ENCODE peak calls at places on chromosomes 3 and 15, in six cellular contexts. H, P, N, Z, F and X are unnamed samples.

GRCh38 chr3:40780341-40780800 is 255.6 kb downstream of the ZNF621 start:
- DNase-seq in P (no peak), F (no peak), H (no peak), N (peak), Z (no peak), X (no peak)

GRCh38 chr3:38648659-38649499 is 608 bp downstream of the SCN5A start:
- DNase-seq in F (no peak), Z (no peak), N (no peak), H (no peak), P (peak), X (no peak)

GRCh38 chr3:120488296-120488695 is 37.5 kb upstream of the FSTL1 start:
- DNase-seq in Z (no peak), P (no peak), H (no peak), N (no peak), F (no peak), X (no peak)

GRCh38 chr3:74465652-74466415 is 148.6 kb downstream of the CNTN3 start:
- DNase-seq in Z (no peak), N (no peak), F (no peak), P (no peak), H (no peak), X (no peak)

GRCh38 chr3:54917172-54917571 is 10.7 kb downstream of the LRTM1 start:
- DNase-seq in H (no peak), Z (no peak), F (no peak), N (no peak), P (no peak), X (no peak)

GRCh38 chr15:87547470-87548181 is 708.9 kb downstream of the NTRK3 start:
- DNase-seq in Z (no peak), P (no peak), N (no peak), H (no peak), F (no peak), X (no peak)

GRCh38 chr15:76147906-76148553 is 88.2 kb downstream of the TMEM266 start:
- DNase-seq in N (peak), H (peak), P (peak), F (peak), Z (peak), X (peak)

GRCh38 chr3:136818851-136819783 is at the start of gene SLC35G2:
- DNase-seq in N (peak), F (peak), Z (peak), H (no peak), P (peak), X (peak)

GRCh38 chr3:169348981-169349942 is 314.2 kb downstream of the MECOM start:
- DNase-seq in P (no peak), N (peak), F (no peak), H (no peak), Z (no peak), X (no peak)

GRCh38 chr15:91408476-91409076 is 308.5 kb downstream of the SV2B start:
- DNase-seq in N (no peak), H (no peak), P (no peak), Z (no peak), F (no peak), X (no peak)

GRCh38 chr15:100733088-100733487 is 130.7 kb downstream of the ASB7 start:
- DNase-seq in Z (no peak), N (peak), H (no peak), F (no peak), P (no peak), X (no peak)

GRCh38 chr3:48990636-48991421 is 788 bp downstream of the P4HTM start:
- DNase-seq in N (peak), Z (no peak), F (peak), H (no peak), P (no peak), X (no peak)

GRCh38 chr3:157159762-157160651 is at the start of gene CCNL1:
- DNase-seq in H (peak), P (peak), Z (peak), F (peak), N (peak), X (peak)

GRCh38 chr3:140242818-140243276 is 307.9 kb downstream of the CLSTN2 start:
- DNase-seq in H (no peak), F (no peak), Z (peak), P (no peak), N (no peak), X (no peak)

GRCh38 chr3:53242642-53243041 is 13.2 kb downstream of the TKT start:
- DNase-seq in H (no peak), Z (no peak), F (no peak), N (no peak), P (no peak), X (no peak)

GRCh38 chr3:54863366-54863765 is 64.5 kb downstream of the LRTM1 start:
- DNase-seq in P (no peak), Z (no peak), F (no peak), H (no peak), N (no peak), X (no peak)

GRCh38 chr3:138338816-138339215 is 9.2 kb upstream of the NME9 start:
- DNase-seq in F (no peak), Z (no peak), H (no peak), N (no peak), P (no peak), X (no peak)

GRCh38 chr3:170622369-170623159 is 36.7 kb upstream of the SLC7A14 start:
- DNase-seq in Z (peak), F (no peak), H (no peak), P (no peak), N (no peak), X (no peak)

GRCh38 chr3:100600181-100601042 is 9.0 kb upstream of the ADGRG7 start:
- DNase-seq in Z (peak), H (no peak), P (no peak), N (no peak), F (no peak), X (no peak)

GRCh38 chr3:107846282-107846852 is 244.5 kb downstream of the CD47 start:
- DNase-seq in N (peak), F (peak), H (peak), P (peak), Z (no peak), X (no peak)

GRCh38 chr15:90807074-90807646 is 61.2 kb upstream of the FURIN start:
- DNase-seq in H (no peak), Z (no peak), P (no peak), F (no peak), N (no peak), X (no peak)

GRCh38 chr3:123636431-123636841 is 51.6 kb upstream of the HACD2 start:
- DNase-seq in H (no peak), P (no peak), F (no peak), Z (peak), N (no peak), X (no peak)

GRCh38 chr3:31875437-31875836 is 105.6 kb downstream of the OSBPL10 start:
- DNase-seq in P (no peak), H (no peak), N (no peak), F (no peak), Z (no peak), X (no peak)

GRCh38 chr3:140292154-140292553 is 357.2 kb downstream of the CLSTN2 start:
- DNase-seq in N (peak), Z (no peak), H (no peak), F (no peak), P (no peak), X (no peak)

GRCh38 chr15:58994906-58995453 is 7.5 kb downstream of the RNF111 start:
- DNase-seq in H (no peak), P (no peak), N (no peak), F (no peak), Z (no peak), X (no peak)

GRCh38 chr15:91168457-91168856 is 68.4 kb downstream of the SV2B start:
- DNase-seq in H (no peak), N (no peak), Z (no peak), F (no peak), P (no peak), X (no peak)

GRCh38 chr3:183812746-183813445 is 12.5 kb downstream of the MAP6D1 start:
- DNase-seq in H (no peak), N (no peak), F (no peak), P (no peak), Z (peak), X (no peak)

GRCh38 chr15:71397377-71397776 is 282.1 kb downstream of the THSD4 start:
- DNase-seq in F (no peak), N (peak), Z (no peak), P (no peak), H (no peak), X (no peak)

GRCh38 chr3:197216169-197216860 is 82.1 kb downstream of the DLG1 start:
- DNase-seq in F (no peak), N (peak), Z (no peak), P (no peak), H (no peak), X (no peak)

GRCh38 chr3:142115927-142116668 is 33.2 kb downstream of the TFDP2 start:
- DNase-seq in F (no peak), N (no peak), Z (no peak), P (no peak), H (no peak), X (no peak)

GRCh38 chr15:40691737-40692136 is 3.2 kb upstream of the RAD51 start:
- DNase-seq in N (peak), F (no peak), P (no peak), Z (no peak), H (no peak), X (no peak)

GRCh38 chr15:69474846-69475455 is 22.3 kb downstream of the RPLP1 start:
- DNase-seq in P (no peak), N (no peak), H (no peak), Z (no peak), F (no peak), X (no peak)

GRCh38 chr15:47812436-47813109 is 95.3 kb downstream of the SEMA6D start:
- DNase-seq in N (peak), P (peak), Z (no peak), F (no peak), H (no peak), X (no peak)

GRCh38 chr3:50164056-50164455 is 8.9 kb downstream of the SEMA3F start:
- DNase-seq in P (no peak), H (no peak), N (peak), F (no peak), Z (no peak), X (no peak)

GRCh38 chr3:17894434-17895060 is 152.1 kb upstream of the TBC1D5 start:
- DNase-seq in P (no peak), H (no peak), F (no peak), N (peak), Z (no peak), X (no peak)

GRCh38 chr3:173403376-173403775 is 5.8 kb downstream of the NLGN1 start:
- DNase-seq in P (no peak), H (no peak), F (no peak), Z (no peak), N (no peak), X (no peak)

GRCh38 chr15:99151156-99151555 is 46.3 kb downstream of the SYNM start:
- DNase-seq in N (no peak), H (no peak), P (no peak), F (no peak), Z (no peak), X (no peak)

GRCh38 chr3:43004282-43004681 is 25.2 kb downstream of the GASK1A start:
- DNase-seq in Z (no peak), H (no peak), N (peak), P (no peak), F (no peak), X (no peak)

GRCh38 chr15:66252411-66253295 is 897 bp downstream of the MEGF11 start:
- DNase-seq in N (peak), P (peak), H (no peak), F (peak), Z (peak), X (peak)

GRCh38 chr3:159929181-159929893 is 59.3 kb upstream of the IL12A start:
- DNase-seq in P (peak), N (peak), Z (no peak), F (no peak), H (no peak), X (no peak)